ENCODE peak calls at places on chromosomes 4 and X, in eight cellular contexts. I is IMR-90, H is HepG2, J is sigmoid colon, Z is heart left ventricle, A is ovary, T is breast epithelium, N is tibial nerve. X is an unnamed sample.

GRCh38 chr4:99459546-99460042 is 24.5 kb upstream of the ADH7 start:
- DNase-seq in I (no peak), H (no peak), J (no peak), Z (no peak), A (no peak), T (no peak), N (no peak), X (no peak)

GRCh38 chr4:6028168-6028567 is 9.9 kb upstream of the C4orf50 start:
- DNase-seq in I (no peak), H (no peak), J (no peak), Z (no peak), A (no peak), T (no peak), N (no peak), X (no peak)

GRCh38 chr4:65791111-65791806 is 121.0 kb upstream of the EPHA5 start:
- DNase-seq in I (no peak), H (no peak), J (no peak), Z (no peak), A (no peak), T (no peak), N (no peak), X (no peak)

GRCh38 chrX:23656684-23657083 is 10.6 kb upstream of the PRDX4 start:
- DNase-seq in I (peak; percentile 26), H (no peak), J (no peak), Z (no peak), A (no peak), T (no peak), N (no peak), X (no peak)

GRCh38 chrX:134246282-134246681 is 9.3 kb downstream of the CCDC160 start:
- DNase-seq in I (no peak), H (no peak), J (no peak), Z (no peak), A (no peak), T (no peak), N (no peak), X (no peak)

GRCh38 chr4:90190510-90190909 is 63.3 kb downstream of the CCSER1 start:
- DNase-seq in I (no peak), H (no peak), J (no peak), Z (no peak), A (no peak), T (no peak), N (no peak), X (no peak)

GRCh38 chrX:85243761-85244410 is at the start of the genes SATL1 and ZNF711:
- DNase-seq in I (peak; percentile 51), H (peak; percentile 21), J (no peak), Z (peak; percentile 61), A (peak; percentile 64), T (peak; percentile 18), N (no peak), X (no peak)

GRCh38 chrX:107537815-107538214 is 88.4 kb downstream of the FRMPD3 start:
- DNase-seq in I (peak; percentile 50), H (peak; percentile 16), J (no peak), Z (no peak), A (no peak), T (no peak), N (peak; percentile 37), X (no peak)

GRCh38 chrX:30713061-30713525 is 59.9 kb downstream of the GK start:
- DNase-seq in I (peak; percentile 65), H (peak; percentile 40), J (no peak), Z (no peak), A (peak; percentile 23), T (no peak), N (peak; percentile 48), X (no peak)

GRCh38 chr4:21009956-21010355 is 309.7 kb downstream of the PACRGL start:
- DNase-seq in I (no peak), H (no peak), J (no peak), Z (no peak), A (no peak), T (no peak), N (no peak), X (no peak)

GRCh38 chr4:26584725-26585124 is 841 bp downstream of the TBC1D19 start:
- DNase-seq in I (no peak), H (no peak), J (no peak), Z (no peak), A (no peak), T (no peak), N (no peak), X (no peak)

DNA sequence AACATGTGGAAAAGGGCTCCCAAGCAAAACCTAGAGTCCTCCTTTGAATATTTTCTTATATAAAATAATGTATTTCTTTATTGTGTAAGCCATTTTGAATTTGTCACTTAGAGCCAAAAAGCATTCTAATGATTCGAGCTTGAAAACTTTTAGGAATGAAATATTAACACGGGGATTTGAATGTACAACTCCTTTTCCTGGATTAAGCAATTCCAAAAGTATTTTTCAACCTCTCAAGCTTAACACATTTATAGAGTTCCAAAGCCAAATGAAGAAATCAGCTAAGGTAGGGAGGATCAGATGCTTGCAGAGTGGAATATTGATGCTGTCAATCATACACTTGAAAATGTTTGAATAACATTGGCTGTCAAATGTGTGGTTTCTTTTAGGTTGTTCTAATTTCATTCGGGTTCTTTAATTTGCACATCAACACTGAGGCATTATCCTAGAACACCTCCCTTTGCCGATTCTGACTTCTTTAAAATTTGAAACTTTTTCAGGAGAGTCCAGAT is 67.2 kb upstream of the ETNPPL start:
- DNase-seq in I (no peak), H (no peak), J (no peak), Z (no peak), A (no peak), T (no peak), N (no peak), X (no peak)
- TF ChIP-seq POLR2A in I (no peak), H (no peak), J (no peak), Z (no peak), A (no peak), T (no peak), N (no peak), X (no peak)

GRCh38 chr4:41471126-41471665 is 66.8 kb upstream of the LIMCH1 start:
- DNase-seq in I (no peak), H (no peak), J (no peak), Z (no peak), A (no peak), T (no peak), N (no peak), X (no peak)

GRCh38 chr4:41476310-41476709 is 61.6 kb upstream of the LIMCH1 start:
- DNase-seq in I (no peak), H (no peak), J (no peak), Z (no peak), A (no peak), T (no peak), N (no peak), X (no peak)

GRCh38 chr4:41468122-41468521 is 69.8 kb upstream of the LIMCH1 start:
- DNase-seq in I (no peak), H (no peak), J (no peak), Z (no peak), A (no peak), T (no peak), N (no peak), X (no peak)

GRCh38 chr4:41472098-41472497 is 65.9 kb upstream of the LIMCH1 start:
- DNase-seq in I (no peak), H (no peak), J (no peak), Z (no peak), A (no peak), T (no peak), N (no peak), X (no peak)

DNA sequence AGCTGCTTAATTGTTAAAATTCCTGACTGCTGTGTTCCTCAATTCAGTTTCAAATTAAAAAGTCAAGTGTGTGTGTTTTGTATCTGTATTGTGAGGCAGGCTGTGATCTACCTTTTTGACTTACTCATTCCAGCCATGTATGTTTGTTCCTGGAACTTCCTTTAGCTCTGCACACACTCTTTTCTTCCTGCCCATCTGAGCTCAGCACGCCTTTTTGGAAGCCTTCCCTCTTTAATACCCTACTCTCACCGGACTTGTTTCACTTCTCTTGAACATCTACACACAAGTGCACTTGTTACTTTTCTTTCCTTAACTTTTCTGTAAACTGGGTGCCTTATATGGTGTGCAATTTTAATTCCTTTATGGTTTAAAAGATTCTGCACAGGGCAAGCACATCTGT is 66.3 kb upstream of the LIMCH1 start:
- DNase-seq in I (no peak), H (no peak), J (no peak), Z (no peak), A (no peak), T (no peak), N (no peak), X (no peak)
- H3K27ac ChIP-seq in I (no peak overlapping the region), H (no peak overlapping the region), J (no peak overlapping the region), Z (no peak overlapping the region), A (no peak overlapping the region), T (peak overlapping the region; percentile 44), N (peak overlapping the region; percentile 2), X (peak overlapping the region; percentile 74)

DNA sequence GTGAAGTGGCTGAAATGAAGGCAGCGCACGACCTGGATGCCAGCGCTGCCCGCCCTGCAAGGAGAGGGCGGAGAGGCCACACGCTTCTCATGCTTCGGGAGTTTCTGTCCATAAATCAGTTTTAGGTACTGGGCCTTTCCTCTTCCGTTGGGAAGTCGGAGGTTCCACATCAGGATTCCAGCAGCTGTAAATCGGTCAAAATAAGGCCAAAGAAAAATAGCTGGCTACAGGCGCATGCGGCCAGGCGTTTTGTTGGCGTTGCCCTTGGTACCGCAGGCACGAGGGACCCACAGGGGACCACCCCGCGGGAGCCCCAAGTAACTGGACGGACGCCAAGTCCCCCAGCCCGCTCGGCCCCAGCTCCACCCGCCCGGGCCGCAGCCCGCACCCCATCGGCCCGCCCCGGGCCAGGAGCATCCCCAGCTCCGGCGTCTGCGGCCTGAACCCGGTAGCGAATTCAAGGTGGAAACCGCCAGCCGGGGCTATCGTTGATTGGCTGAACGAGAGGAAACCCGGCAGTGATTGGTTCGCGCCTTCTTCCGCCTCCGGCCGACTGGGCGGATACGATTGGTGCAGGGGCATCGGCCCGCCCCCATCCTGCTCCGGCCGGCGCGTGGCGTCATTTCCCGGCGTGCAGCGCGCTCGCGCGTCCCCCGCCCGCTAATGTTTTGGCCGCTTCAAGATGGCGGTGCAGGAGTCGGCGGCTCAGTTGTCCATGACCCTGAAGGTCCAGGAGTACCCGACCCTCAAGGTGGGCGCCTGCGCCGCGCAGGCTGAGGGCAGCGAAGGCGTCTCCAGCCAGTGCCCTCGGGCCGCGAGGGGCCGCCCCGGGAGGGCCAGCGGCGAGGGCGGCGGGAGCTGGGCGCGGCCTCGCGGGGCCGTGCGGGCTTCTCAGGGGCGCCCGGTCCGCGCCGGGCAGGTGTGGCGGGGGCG is at the start of gene MAEA:
- DNase-seq in I (peak; percentile 95), H (peak; percentile 92), J (peak; percentile 98), Z (peak; percentile 99), A (peak; percentile 95), T (peak; percentile 97), N (peak; percentile 93), X (peak; percentile 73)
- TF ChIP-seq POLR2A in I (peak; percentile 88), H (peak; percentile 69), J (peak; percentile 69), Z (no peak), A (peak; percentile 56), T (peak; percentile 7), N (peak; percentile 74), X (peak; percentile 40)

DNA sequence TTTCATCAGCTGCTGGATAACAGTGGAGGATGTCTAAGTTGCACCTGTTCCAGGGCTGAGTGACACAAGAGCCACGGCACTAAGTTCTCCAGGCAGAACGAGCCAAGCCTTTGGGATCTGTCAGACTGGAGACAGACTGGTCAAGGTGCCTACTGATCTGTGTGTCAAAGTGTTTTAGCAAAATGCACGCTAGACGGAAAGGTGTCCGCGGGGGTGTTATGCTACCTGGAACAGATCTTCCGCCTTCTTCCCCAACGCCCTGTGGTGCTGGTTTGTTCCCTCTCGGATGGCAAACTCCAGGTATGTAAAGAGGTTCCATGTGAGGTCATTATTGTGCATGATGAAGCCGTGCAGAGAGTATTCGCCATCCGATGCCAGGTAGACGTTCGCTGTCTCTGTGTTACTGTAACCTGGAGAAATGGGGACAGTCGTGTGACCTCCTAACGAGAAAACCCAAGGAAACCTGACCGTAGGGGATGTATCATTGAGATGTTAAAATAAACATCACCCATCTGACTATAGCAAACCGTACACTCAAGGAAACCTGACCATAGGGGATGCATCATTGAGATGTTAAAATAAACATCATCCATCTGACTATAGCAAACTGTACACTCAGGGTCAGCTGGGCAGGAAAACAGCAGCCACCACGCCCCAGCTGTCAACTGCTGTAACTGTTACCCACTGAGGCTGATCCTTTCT is 29.7 kb upstream of the SLC25A6 start:
- DNase-seq in I (no peak), H (no peak), J (peak; percentile 52), Z (no peak), A (no peak), T (no peak), N (no peak), X (no peak)
- H3K27ac ChIP-seq in I (no peak overlapping the region), H (no peak overlapping the region), J (no peak overlapping the region), Z (no peak overlapping the region), A (no peak overlapping the region), T (no peak overlapping the region), N (no peak overlapping the region), X (no peak overlapping the region)

X was measured in esophagus squamous epithelium.